ENCODE peak calls at places on chromosomes 12 and 14, in six cellular contexts. U is adrenal gland, L is tibial nerve, G is uterus, F is testis, Q is Peyer's patch. N is an unnamed sample. For H3K36me3, the result is how much of the 10 kb centered on the place peaks cover.

GRCh38 chr12:28108599-28108998 is 81.7 kb upstream of the CCDC91 start:
- DNase-seq in U (no peak), L (no peak), G (no peak), F (no peak), Q (no peak), N (no peak)

GRCh38 chr12:47576256-47576655 is 129.6 kb downstream of the RPAP3 start:
- DNase-seq in U (no peak), L (no peak), G (no peak), F (peak), Q (no peak), N (no peak)

GRCh38 chr14:74018704-74019407 is at the start of the genes BBOF1 and ENTPD5:
- DNase-seq in U (peak), L (peak), G (peak), F (peak), Q (peak), N (peak)

GRCh38 chr14:100149789-100150611 is 9.4 kb downstream of the DEGS2 start:
- DNase-seq in U (no peak), L (no peak), G (no peak), F (peak), Q (peak), N (peak)

GRCh38 chr14:76201162-76201561 is 49.4 kb downstream of the GPATCH2L start:
- DNase-seq in U (no peak), L (no peak), G (no peak), F (no peak), Q (no peak), N (no peak)

GRCh38 chr14:104143521-104144452 is 5.4 kb downstream of the KIF26A start:
- DNase-seq in U (peak), L (no peak), G (no peak), F (no peak), Q (peak), N (no peak)

GRCh38 chr14:71606064-71606463 is 326.2 kb upstream of the RGS6 start:
- DNase-seq in U (no peak), L (no peak), G (no peak), F (no peak), Q (no peak), N (no peak)

GRCh38 chr12:52521175-52521574 is 981 bp upstream of the KRT5 start:
- DNase-seq in U (no peak), L (no peak), G (no peak), F (no peak), Q (no peak), N (no peak)

GRCh38 chr12:118548887-118549286 is 172.5 kb downstream of the SUDS3 start:
- DNase-seq in U (no peak), L (no peak), G (no peak), F (no peak), Q (no peak), N (no peak)

GRCh38 chr14:103624860-103625259 is 4.2 kb upstream of the KLC1 start:
- DNase-seq in U (peak), L (peak), G (peak), F (peak), Q (peak), N (peak)

GRCh38 chr14:56795284-56795622 is 15.0 kb downstream of the OTX2 start:
- DNase-seq in U (no peak), L (no peak), G (no peak), F (no peak), Q (peak), N (no peak)

GRCh38 chr14:69694730-69695663 is 71.9 kb upstream of the SRSF5 start:
- DNase-seq in U (no peak), L (no peak), G (no peak), F (no peak), Q (no peak), N (peak)

GRCh38 chr14:100416921-100417451 is 93.8 kb downstream of the SLC25A47 start:
- DNase-seq in U (no peak), L (no peak), G (no peak), F (no peak), Q (peak), N (no peak)

GRCh38 chr12:7797698-7798398 is 8.6 kb downstream of the NANOG start:
- DNase-seq in U (peak), L (no peak), G (no peak), F (no peak), Q (no peak), N (no peak)

GRCh38 chr12:110825530-110825929 is 21.3 kb upstream of the CCDC63 start:
- DNase-seq in U (no peak), L (no peak), G (no peak), F (no peak), Q (no peak), N (no peak)

GRCh38 chr12:19574606-19575005 is 135.3 kb downstream of the AEBP2 start:
- DNase-seq in U (no peak), L (no peak), G (no peak), F (no peak), Q (no peak), N (no peak)

GRCh38 chr12:6178981-6179761 is 21.0 kb upstream of the CD9 start:
- DNase-seq in U (no peak), L (no peak), G (no peak), F (no peak), Q (no peak), N (no peak)

GRCh38 chr12:46206471-46206870 is 62.4 kb downstream of the SLC38A1 start:
- DNase-seq in U (no peak), L (no peak), G (no peak), F (no peak), Q (no peak), N (no peak)
- H3K36me3 ChIP-seq in U (under half), L (under half), G (under half), F (under half), Q (under half), N (under half)

DNA sequence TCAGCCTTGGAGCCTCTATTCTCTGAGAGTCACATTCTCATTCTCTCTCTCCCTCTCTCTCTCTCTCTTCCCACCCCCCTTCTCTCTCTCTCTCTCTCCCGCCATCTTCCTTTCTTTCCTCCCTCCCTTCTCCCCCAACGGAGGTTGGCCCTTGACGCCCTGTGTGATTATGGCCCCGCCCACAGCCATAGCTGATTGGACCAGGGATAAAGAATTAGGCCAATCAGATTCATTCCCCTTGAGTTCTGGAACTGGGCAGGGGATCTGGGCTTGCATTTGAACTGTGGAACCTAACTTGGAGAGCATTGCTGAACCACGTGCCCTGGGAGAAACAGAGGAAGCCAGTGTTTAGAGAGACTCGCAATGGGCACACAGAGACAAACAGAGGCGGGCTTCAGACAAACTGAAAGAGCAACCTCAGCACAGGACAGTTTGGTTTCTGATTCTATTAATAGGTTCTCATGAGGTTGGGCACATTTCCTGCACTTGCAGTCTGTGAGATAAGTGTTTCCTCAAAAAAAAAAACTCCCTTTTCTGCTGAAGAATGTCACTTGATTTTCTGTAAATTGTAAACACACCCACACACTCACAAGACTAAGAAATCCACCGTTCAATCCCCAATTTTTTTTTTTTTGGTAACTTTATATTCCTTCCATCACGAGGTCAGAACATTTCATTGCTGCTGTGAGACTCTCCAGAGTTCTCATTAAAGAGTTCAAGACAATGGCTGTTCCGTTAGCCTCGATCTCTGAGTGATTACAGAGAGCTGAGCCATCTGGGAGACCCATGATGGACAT is 3.6 kb upstream of the P2RX7 start:
- DNase-seq in U (peak), L (peak), G (peak), F (peak), Q (peak), N (peak)
- H3K4me3 ChIP-seq in U (no peak), L (no peak), G (no peak), F (peak), Q (peak), N (peak)

GRCh38 chr14:22533739-22534359 is 55.2 kb downstream of the DAD1 start:
- DNase-seq in U (no peak), L (no peak), G (no peak), F (no peak), Q (no peak), N (no peak)
- TF ChIP-seq POLR2A in U (no peak), L (no peak), G (no peak), F (no peak), Q (no peak), N (no peak)

GRCh38 chr14:20415723-20416622 is 2.7 kb upstream of the TEP1 start:
- DNase-seq in U (no peak), L (peak), G (no peak), F (peak), Q (no peak), N (no peak)

GRCh38 chr14:20417250-20418186 is 4.2 kb upstream of the TEP1 start:
- DNase-seq in U (no peak), L (no peak), G (no peak), F (no peak), Q (peak), N (no peak)

GRCh38 chr14:20421267-20421666 is 8.0 kb upstream of the TEP1 start:
- DNase-seq in U (no peak), L (no peak), G (no peak), F (no peak), Q (no peak), N (no peak)

GRCh38 chr14:20419404-20419803 is 6.1 kb upstream of the TEP1 start:
- DNase-seq in U (no peak), L (no peak), G (no peak), F (no peak), Q (no peak), N (no peak)

DNA sequence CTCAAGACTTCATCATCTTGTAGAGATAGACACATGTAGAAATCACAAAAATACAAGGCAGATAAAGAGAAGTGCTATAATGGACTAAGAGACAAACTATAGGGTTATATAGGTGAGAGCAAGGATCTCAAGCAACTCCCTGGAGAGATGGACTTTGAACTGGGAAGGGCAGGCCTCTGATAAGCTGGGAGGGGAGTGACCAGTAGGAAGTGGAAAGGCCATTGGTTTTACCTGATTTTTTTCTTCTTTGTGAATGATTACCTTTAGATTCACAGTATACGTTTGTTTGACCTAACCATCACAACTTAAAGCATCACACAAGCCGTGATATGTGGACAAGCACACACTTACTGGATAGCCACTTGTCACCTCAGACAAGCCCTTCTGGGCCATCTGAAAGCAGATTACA is 5.2 kb upstream of the TEP1 start:
- DNase-seq in U (no peak), L (no peak), G (no peak), F (no peak), Q (peak), N (no peak)
- H3K36me3 ChIP-seq in U (under half), L (under half), G (under half), F (under half), Q (under half), N (under half)

DNA sequence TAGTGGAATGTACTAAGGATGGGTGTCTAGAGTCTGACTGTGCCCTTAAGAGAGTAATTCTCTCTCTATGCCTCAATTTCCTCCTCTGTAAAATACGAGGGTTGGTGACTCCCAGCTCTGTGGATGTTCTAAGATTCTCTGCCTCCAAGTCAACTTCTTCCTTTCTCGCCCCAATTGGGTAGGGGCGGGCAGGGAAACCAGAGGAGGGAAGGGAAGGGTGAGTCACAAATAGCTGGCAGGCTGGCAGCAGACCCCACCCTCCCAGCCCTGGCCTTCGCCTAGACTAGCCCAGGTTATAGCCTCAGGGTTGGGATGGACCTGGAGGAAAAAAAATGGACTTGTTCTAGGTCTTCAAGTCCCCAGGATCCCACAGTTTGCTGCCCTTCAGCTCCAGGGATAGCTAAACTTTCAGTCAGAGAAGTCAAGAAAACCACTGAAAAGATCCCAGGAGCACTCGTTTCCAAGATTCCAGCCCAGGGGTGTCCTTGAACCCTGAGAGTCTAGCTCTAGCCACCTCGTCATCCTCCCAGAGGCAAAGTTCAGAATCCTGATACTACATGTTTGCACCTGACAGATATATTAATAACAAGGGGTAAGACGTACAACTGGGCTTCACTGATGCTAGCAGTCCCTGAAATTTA is 2.3 kb downstream of the DGKA start:
- DNase-seq in U (no peak), L (no peak), G (no peak), F (no peak), Q (peak), N (no peak)
- H3K4me3 ChIP-seq in U (no peak), L (no peak), G (no peak), F (no peak), Q (peak), N (no peak)

GRCh38 chr14:99067141-99067920 is 204.7 kb downstream of the BCL11B start:
- DNase-seq in U (no peak), L (no peak), G (no peak), F (no peak), Q (no peak), N (no peak)
- TF ChIP-seq POLR2A in U (no peak), L (no peak), G (no peak), F (no peak), Q (no peak), N (no peak)

DNA sequence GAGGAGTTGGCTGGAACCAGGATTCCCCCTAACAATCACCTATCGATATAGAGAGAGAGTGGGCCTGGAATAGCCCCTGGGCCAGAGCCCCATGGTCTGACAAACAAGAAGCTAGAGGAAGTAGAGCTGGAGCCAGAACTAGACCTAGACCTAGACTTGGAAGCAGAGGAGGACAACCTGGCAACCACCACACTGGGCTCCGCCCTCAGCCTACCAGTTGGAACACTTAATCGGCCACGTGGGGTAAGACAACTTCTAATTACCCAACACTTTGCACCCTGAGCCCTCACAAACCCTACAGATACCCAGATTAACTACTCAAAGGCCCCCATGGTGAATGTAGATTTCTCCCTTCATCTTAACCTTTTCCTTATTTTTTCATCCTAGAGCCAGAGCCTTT is 4.6 kb upstream of the PA2G4 start:
- DNase-seq in U (no peak), L (no peak), G (no peak), F (no peak), Q (peak), N (no peak)
- H3K36me3 ChIP-seq in U (under half), L (under half), G (under half), F (under half), Q (under half), N (under half)

DNA sequence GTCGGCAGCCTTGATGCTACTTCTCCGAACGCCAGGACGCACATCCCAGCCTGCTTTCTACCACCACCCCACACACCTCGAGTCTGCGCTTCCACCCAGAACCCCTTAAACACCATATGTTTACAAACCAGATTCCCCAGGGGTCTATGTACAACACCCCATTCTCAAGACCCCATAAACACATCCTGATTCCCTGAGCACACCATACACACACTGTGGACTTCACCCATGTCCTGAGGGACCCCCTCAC is 738 bp downstream of the TTC7B start:
- DNase-seq in U (no peak), L (no peak), G (no peak), F (no peak), Q (no peak), N (peak)
- H3K4me3 ChIP-seq in U (no peak), L (peak), G (peak), F (peak), Q (peak), N (peak)

GRCh38 chr12:103751171-103751570 is 89.9 kb downstream of the NT5DC3 start:
- DNase-seq in U (no peak), L (no peak), G (no peak), F (no peak), Q (no peak), N (no peak)

GRCh38 chr12:103751600-103751999 is 89.4 kb downstream of the NT5DC3 start:
- DNase-seq in U (no peak), L (no peak), G (no peak), F (no peak), Q (no peak), N (no peak)

GRCh38 chr12:103745962-103746361 is 95.1 kb downstream of the NT5DC3 start:
- DNase-seq in U (no peak), L (no peak), G (no peak), F (no peak), Q (no peak), N (no peak)

GRCh38 chr12:103748875-103749274 is 92.2 kb downstream of the NT5DC3 start:
- DNase-seq in U (no peak), L (no peak), G (no peak), F (no peak), Q (no peak), N (no peak)

GRCh38 chr12:103748002-103748401 is 93.0 kb downstream of the NT5DC3 start:
- DNase-seq in U (no peak), L (no peak), G (no peak), F (no peak), Q (no peak), N (no peak)
- TF ChIP-seq POLR2A in U (no peak), L (no peak), G (no peak), F (no peak), Q (no peak), N (no peak)

DNA sequence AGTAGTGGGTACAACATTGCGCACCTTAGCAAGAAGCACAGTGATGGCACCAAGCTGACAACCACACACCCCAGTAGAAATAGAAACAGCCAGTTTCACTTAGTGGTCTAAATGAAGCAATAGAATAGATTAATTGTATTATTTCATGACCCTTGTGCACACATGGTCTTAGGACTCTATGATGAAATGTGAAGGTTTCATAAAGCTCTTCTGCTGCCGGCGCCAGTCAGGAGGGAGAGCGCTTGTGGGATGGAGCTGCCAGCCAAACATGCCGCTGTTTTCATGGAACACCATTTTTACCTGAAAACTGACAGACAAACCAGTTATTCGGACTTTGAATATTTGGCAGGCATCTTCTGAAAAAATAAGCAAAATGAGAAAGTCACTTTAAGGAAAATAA is 100.0 kb downstream of the PPP2R5C start:
- DNase-seq in U (no peak), L (no peak), G (no peak), F (no peak), Q (no peak), N (no peak)
- H3K36me3 ChIP-seq in U (under half), L (under half), G (under half), F (under half), Q (under half), N (half or more)